ENCODE peak calls at places on chromosomes 6 and 20, in eight cellular contexts. One of them, this sample, is unnamed.

GRCh38 chr20:52622086-52622485 is 350.1 kb upstream of the TSHZ2 start:
- DNase-seq in B cell: no peak
- DNase-seq in fibroblast of lung: no peak
- DNase-seq in psoas muscle: no peak
- DNase-seq in fibroblast of the aortic adventitia: no peak
- DNase-seq in HepG2: no peak
- DNase-seq in activated B cell treated with CpG ODN at 0.5 μM for 24 hours: no peak
- DNase-seq in heart right ventricle: no peak
- DNase-seq in this sample: no peak

GRCh38 chr6:152669894-152670293 is 27.8 kb upstream of the MYCT1 start:
- DNase-seq in B cell: no peak
- DNase-seq in fibroblast of lung: peak
- DNase-seq in psoas muscle: no peak
- DNase-seq in fibroblast of the aortic adventitia: peak
- DNase-seq in HepG2: peak
- DNase-seq in activated B cell treated with CpG ODN at 0.5 μM for 24 hours: no peak
- DNase-seq in heart right ventricle: no peak
- DNase-seq in this sample: no peak

GRCh38 chr6:13712485-13712990 is 903 bp upstream of the RANBP9 start:
- DNase-seq in B cell: peak
- DNase-seq in fibroblast of lung: peak
- DNase-seq in psoas muscle: no peak
- DNase-seq in fibroblast of the aortic adventitia: peak
- DNase-seq in HepG2: no peak
- DNase-seq in activated B cell treated with CpG ODN at 0.5 μM for 24 hours: no peak
- DNase-seq in heart right ventricle: no peak
- DNase-seq in this sample: no peak

GRCh38 chr20:4688342-4688741 is 33.4 kb upstream of the PRND start:
- DNase-seq in B cell: no peak
- DNase-seq in fibroblast of lung: no peak
- DNase-seq in psoas muscle: no peak
- DNase-seq in fibroblast of the aortic adventitia: no peak
- DNase-seq in HepG2: no peak
- DNase-seq in activated B cell treated with CpG ODN at 0.5 μM for 24 hours: no peak
- DNase-seq in heart right ventricle: no peak
- DNase-seq in this sample: no peak

GRCh38 chr6:46909371-46909770 is 12.4 kb downstream of the ADGRF5 start:
- DNase-seq in B cell: no peak
- DNase-seq in fibroblast of lung: no peak
- DNase-seq in psoas muscle: no peak
- DNase-seq in fibroblast of the aortic adventitia: no peak
- DNase-seq in HepG2: no peak
- DNase-seq in activated B cell treated with CpG ODN at 0.5 μM for 24 hours: no peak
- DNase-seq in heart right ventricle: no peak
- DNase-seq in this sample: no peak

GRCh38 chr6:87656857-87657256 is 45.2 kb downstream of the AKIRIN2 start:
- DNase-seq in B cell: no peak
- DNase-seq in fibroblast of lung: no peak
- DNase-seq in psoas muscle: no peak
- DNase-seq in fibroblast of the aortic adventitia: no peak
- DNase-seq in HepG2: no peak
- DNase-seq in activated B cell treated with CpG ODN at 0.5 μM for 24 hours: no peak
- DNase-seq in heart right ventricle: no peak
- DNase-seq in this sample: no peak

GRCh38 chr6:46741482-46741881 is 5.3 kb upstream of the ANKRD66 start:
- DNase-seq in B cell: no peak
- DNase-seq in fibroblast of lung: no peak
- DNase-seq in psoas muscle: no peak
- DNase-seq in fibroblast of the aortic adventitia: no peak
- DNase-seq in HepG2: no peak
- DNase-seq in activated B cell treated with CpG ODN at 0.5 μM for 24 hours: no peak
- DNase-seq in heart right ventricle: no peak
- DNase-seq in this sample: no peak

GRCh38 chr20:25608774-25609173 is 15.0 kb downstream of the NANP start:
- DNase-seq in B cell: no peak
- DNase-seq in fibroblast of lung: no peak
- DNase-seq in psoas muscle: no peak
- DNase-seq in fibroblast of the aortic adventitia: no peak
- DNase-seq in HepG2: no peak
- DNase-seq in activated B cell treated with CpG ODN at 0.5 μM for 24 hours: no peak
- DNase-seq in heart right ventricle: no peak
- DNase-seq in this sample: no peak

GRCh38 chr6:56241106-56241812 is 6.1 kb downstream of the COL21A1 start:
- DNase-seq in B cell: no peak
- DNase-seq in fibroblast of lung: no peak
- DNase-seq in psoas muscle: no peak
- DNase-seq in fibroblast of the aortic adventitia: no peak
- DNase-seq in HepG2: no peak
- DNase-seq in activated B cell treated with CpG ODN at 0.5 μM for 24 hours: no peak
- DNase-seq in heart right ventricle: no peak
- DNase-seq in this sample: no peak

GRCh38 chr6:132693478-132693877 is 20.4 kb downstream of the VNN1 start:
- DNase-seq in B cell: no peak
- DNase-seq in fibroblast of lung: peak
- DNase-seq in psoas muscle: no peak
- DNase-seq in fibroblast of the aortic adventitia: peak
- DNase-seq in HepG2: no peak
- DNase-seq in activated B cell treated with CpG ODN at 0.5 μM for 24 hours: no peak
- DNase-seq in heart right ventricle: no peak
- DNase-seq in this sample: no peak

GRCh38 chr6:133033263-133033662 is 207.9 kb upstream of the EYA4 start:
- DNase-seq in B cell: no peak
- DNase-seq in fibroblast of lung: no peak
- DNase-seq in psoas muscle: no peak
- DNase-seq in fibroblast of the aortic adventitia: no peak
- DNase-seq in HepG2: no peak
- DNase-seq in activated B cell treated with CpG ODN at 0.5 μM for 24 hours: no peak
- DNase-seq in heart right ventricle: no peak
- DNase-seq in this sample: no peak

GRCh38 chr20:33719277-33719988 is 677 bp downstream of the PXMP4 start:
- DNase-seq in B cell: no peak
- DNase-seq in fibroblast of lung: no peak
- DNase-seq in psoas muscle: no peak
- DNase-seq in fibroblast of the aortic adventitia: peak
- DNase-seq in HepG2: no peak
- DNase-seq in activated B cell treated with CpG ODN at 0.5 μM for 24 hours: no peak
- DNase-seq in heart right ventricle: no peak
- DNase-seq in this sample: no peak

GRCh38 chr6:133978896-133979240 is 25.8 kb downstream of the TBPL1 start:
- DNase-seq in B cell: no peak
- DNase-seq in fibroblast of lung: no peak
- DNase-seq in psoas muscle: no peak
- DNase-seq in fibroblast of the aortic adventitia: no peak
- DNase-seq in HepG2: no peak
- DNase-seq in activated B cell treated with CpG ODN at 0.5 μM for 24 hours: no peak
- DNase-seq in heart right ventricle: no peak
- DNase-seq in this sample: no peak

GRCh38 chr6:11536795-11537194 is 754 bp upstream of the TMEM170B start:
- DNase-seq in B cell: no peak
- DNase-seq in fibroblast of lung: peak
- DNase-seq in psoas muscle: no peak
- DNase-seq in fibroblast of the aortic adventitia: no peak
- DNase-seq in HepG2: no peak
- DNase-seq in activated B cell treated with CpG ODN at 0.5 μM for 24 hours: no peak
- DNase-seq in heart right ventricle: no peak
- DNase-seq in this sample: no peak

GRCh38 chr6:33673847-33674246 is 37.7 kb downstream of the UQCC2 start:
- DNase-seq in B cell: no peak
- DNase-seq in fibroblast of lung: no peak
- DNase-seq in psoas muscle: no peak
- DNase-seq in fibroblast of the aortic adventitia: no peak
- DNase-seq in HepG2: no peak
- DNase-seq in activated B cell treated with CpG ODN at 0.5 μM for 24 hours: no peak
- DNase-seq in heart right ventricle: no peak
- DNase-seq in this sample: no peak

GRCh38 chr6:33670086-33670660 is 41.3 kb downstream of the UQCC2 start:
- DNase-seq in B cell: no peak
- DNase-seq in fibroblast of lung: no peak
- DNase-seq in psoas muscle: no peak
- DNase-seq in fibroblast of the aortic adventitia: no peak
- DNase-seq in HepG2: no peak
- DNase-seq in activated B cell treated with CpG ODN at 0.5 μM for 24 hours: no peak
- DNase-seq in heart right ventricle: no peak
- DNase-seq in this sample: no peak

GRCh38 chr6:33670971-33671370 is 40.5 kb downstream of the UQCC2 start:
- DNase-seq in B cell: no peak
- DNase-seq in fibroblast of lung: no peak
- DNase-seq in psoas muscle: no peak
- DNase-seq in fibroblast of the aortic adventitia: no peak
- DNase-seq in HepG2: no peak
- DNase-seq in activated B cell treated with CpG ODN at 0.5 μM for 24 hours: no peak
- DNase-seq in heart right ventricle: no peak
- DNase-seq in this sample: no peak

GRCh38 chr6:33671381-33672072 is 40.0 kb downstream of the UQCC2 start:
- DNase-seq in B cell: no peak
- DNase-seq in fibroblast of lung: no peak
- DNase-seq in psoas muscle: no peak
- DNase-seq in fibroblast of the aortic adventitia: no peak
- DNase-seq in HepG2: no peak
- DNase-seq in activated B cell treated with CpG ODN at 0.5 μM for 24 hours: no peak
- DNase-seq in heart right ventricle: no peak
- DNase-seq in this sample: no peak

DNA sequence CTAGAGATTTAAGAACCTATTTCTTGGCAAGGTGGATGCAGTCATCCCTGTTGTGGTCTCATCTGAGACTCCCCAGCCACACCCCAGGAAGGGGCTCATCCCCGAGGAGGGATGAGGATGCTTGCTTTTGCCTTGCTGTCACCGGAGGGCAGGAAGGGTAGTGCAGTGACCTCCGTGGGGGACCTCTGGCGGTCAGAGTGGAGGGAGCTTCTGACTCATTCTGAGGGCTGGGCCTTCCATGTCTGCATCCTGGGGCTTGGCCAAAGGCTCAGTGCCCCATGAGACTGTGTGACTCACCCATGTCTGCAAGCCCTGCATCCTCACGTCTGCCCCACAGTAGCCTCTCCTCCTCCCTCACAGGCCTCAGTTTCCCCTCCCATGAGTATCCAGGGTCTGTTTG is 38.7 kb downstream of the UQCC2 start:
- DNase-seq in B cell: no peak
- DNase-seq in fibroblast of lung: peak
- DNase-seq in psoas muscle: peak
- DNase-seq in fibroblast of the aortic adventitia: peak
- DNase-seq in HepG2: peak
- DNase-seq in activated B cell treated with CpG ODN at 0.5 μM for 24 hours: no peak
- DNase-seq in heart right ventricle: peak
- DNase-seq in this sample: no peak
- TF ChIP-seq CTCF in B cell: no peak
- TF ChIP-seq CTCF in fibroblast of lung: peak
- TF ChIP-seq CTCF in psoas muscle: peak
- TF ChIP-seq CTCF in fibroblast of the aortic adventitia: peak
- TF ChIP-seq CTCF in HepG2: peak
- TF ChIP-seq CTCF in activated B cell treated with CpG ODN at 0.5 μM for 24 hours: no peak
- TF ChIP-seq CTCF in heart right ventricle: peak
- TF ChIP-seq CTCF in this sample: no peak

DNA sequence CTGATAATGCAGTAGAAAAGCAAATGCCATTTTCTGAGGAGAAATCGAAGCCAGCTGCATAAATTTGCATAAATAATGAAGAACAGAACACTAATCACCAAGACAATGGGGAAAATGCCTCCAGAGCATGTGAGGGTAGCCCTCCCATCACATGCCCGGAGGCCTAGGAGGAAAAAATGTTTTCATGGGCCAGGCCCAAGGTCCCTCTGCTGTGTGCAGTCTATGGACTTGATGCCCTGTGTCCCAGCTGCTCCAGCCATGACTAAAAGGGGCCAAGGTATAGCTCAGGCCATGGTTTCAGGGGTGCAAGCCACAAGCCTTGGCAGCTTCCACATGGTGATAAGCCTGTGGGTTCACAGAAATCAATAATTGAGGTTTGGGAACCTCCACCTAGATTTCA is 164.1 kb downstream of the HAO1 start:
- DNase-seq in B cell: no peak
- DNase-seq in fibroblast of lung: no peak
- DNase-seq in psoas muscle: no peak
- DNase-seq in fibroblast of the aortic adventitia: no peak
- DNase-seq in HepG2: no peak
- DNase-seq in activated B cell treated with CpG ODN at 0.5 μM for 24 hours: no peak
- DNase-seq in heart right ventricle: no peak
- DNase-seq in this sample: no peak
- TF ChIP-seq CTCF in B cell: no peak
- TF ChIP-seq CTCF in fibroblast of lung: no peak
- TF ChIP-seq CTCF in psoas muscle: no peak
- TF ChIP-seq CTCF in fibroblast of the aortic adventitia: no peak
- TF ChIP-seq CTCF in HepG2: no peak
- TF ChIP-seq CTCF in activated B cell treated with CpG ODN at 0.5 μM for 24 hours: no peak
- TF ChIP-seq CTCF in heart right ventricle: no peak
- TF ChIP-seq CTCF in this sample: no peak

DNA sequence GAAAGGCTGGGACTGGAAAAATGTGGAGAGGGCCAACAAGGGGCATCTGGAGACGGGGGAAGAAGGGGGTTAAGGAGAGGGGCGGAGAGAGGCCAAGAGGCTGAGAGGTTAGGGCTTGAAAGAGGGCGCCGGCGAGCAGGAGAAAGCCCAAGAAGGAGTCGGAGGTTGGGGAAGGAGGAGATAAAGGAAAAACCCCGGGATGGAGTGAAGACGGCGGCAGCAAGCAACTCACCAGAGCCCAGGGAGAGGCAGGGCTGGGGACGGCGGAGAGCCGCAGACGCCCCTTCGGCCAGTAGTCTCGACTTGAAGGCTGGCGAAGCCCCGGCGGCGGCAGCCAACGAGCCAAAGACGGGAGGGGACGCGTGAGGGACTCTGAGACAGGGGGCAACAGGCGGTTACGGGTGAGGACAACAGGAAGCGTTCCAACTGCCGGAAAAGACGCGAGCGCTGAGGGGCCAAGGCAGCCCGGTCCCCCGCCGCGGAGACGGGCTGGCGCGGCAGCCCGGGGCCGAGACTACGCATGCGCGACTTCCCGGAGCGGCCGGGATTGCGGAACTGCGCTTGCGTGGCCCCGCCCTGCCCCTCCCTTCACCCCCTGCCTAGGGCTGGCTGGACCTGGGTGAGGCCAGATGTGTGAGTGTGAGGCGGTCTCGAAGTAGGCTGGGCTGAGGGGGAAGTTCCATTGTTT is at the start of gene STK38:
- DNase-seq in B cell: peak
- DNase-seq in fibroblast of lung: peak
- DNase-seq in psoas muscle: peak
- DNase-seq in fibroblast of the aortic adventitia: peak
- DNase-seq in HepG2: peak
- DNase-seq in activated B cell treated with CpG ODN at 0.5 μM for 24 hours: peak
- DNase-seq in heart right ventricle: peak
- DNase-seq in this sample: peak
- TF ChIP-seq CTCF in B cell: no peak
- TF ChIP-seq CTCF in fibroblast of lung: peak
- TF ChIP-seq CTCF in psoas muscle: no peak
- TF ChIP-seq CTCF in fibroblast of the aortic adventitia: peak
- TF ChIP-seq CTCF in HepG2: peak
- TF ChIP-seq CTCF in activated B cell treated with CpG ODN at 0.5 μM for 24 hours: no peak
- TF ChIP-seq CTCF in heart right ventricle: no peak
- TF ChIP-seq CTCF in this sample: peak

DNA sequence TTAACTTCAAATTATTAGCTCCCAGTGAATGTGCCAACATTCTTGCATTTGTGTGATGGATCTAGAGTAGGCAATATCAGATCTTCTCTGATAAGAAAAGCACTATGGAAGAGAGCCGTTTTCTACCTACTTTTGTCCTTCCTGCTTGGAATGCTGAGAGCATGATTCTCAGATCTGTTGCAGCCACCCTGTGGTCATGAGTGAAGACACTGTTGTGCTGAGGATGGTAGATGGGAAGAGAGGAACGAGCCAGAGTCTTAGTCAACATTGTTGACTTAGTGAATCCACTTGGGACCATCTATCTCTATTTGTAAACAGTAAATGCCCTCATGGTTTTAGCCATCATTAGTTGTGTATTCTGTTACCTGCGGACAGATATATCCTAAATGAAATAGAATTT is 202.6 kb downstream of the CD109 start:
- DNase-seq in B cell: no peak
- DNase-seq in fibroblast of lung: no peak
- DNase-seq in psoas muscle: no peak
- DNase-seq in fibroblast of the aortic adventitia: peak
- DNase-seq in HepG2: no peak
- DNase-seq in activated B cell treated with CpG ODN at 0.5 μM for 24 hours: no peak
- DNase-seq in heart right ventricle: no peak
- DNase-seq in this sample: no peak
- TF ChIP-seq CTCF in B cell: no peak
- TF ChIP-seq CTCF in fibroblast of lung: no peak
- TF ChIP-seq CTCF in psoas muscle: no peak
- TF ChIP-seq CTCF in fibroblast of the aortic adventitia: no peak
- TF ChIP-seq CTCF in HepG2: peak
- TF ChIP-seq CTCF in activated B cell treated with CpG ODN at 0.5 μM for 24 hours: no peak
- TF ChIP-seq CTCF in heart right ventricle: no peak
- TF ChIP-seq CTCF in this sample: no peak